ENCODE peak calls at places on chromosomes 4 and X, in four cellular contexts. S is HL-60, M is prostate gland, D is transverse colon. Z is an unnamed sample.

GRCh38 chr4:108695062-108695461 is 44.7 kb downstream of the OSTC start:
- DNase-seq in M (no peak), D (no peak), S (no peak), Z (no peak)

GRCh38 chr4:122293374-122294365 is 85.1 kb upstream of the ADAD1 start:
- DNase-seq in S (no peak), D (no peak), M (no peak), Z (no peak)

GRCh38 chrX:129791961-129792570 is 12.3 kb downstream of the SASH3 start:
- DNase-seq in M (no peak), D (no peak), S (no peak), Z (peak)

GRCh38 chr4:133483600-133484246 is 334.6 kb downstream of the PCDH10 start:
- DNase-seq in D (no peak), M (no peak), S (no peak), Z (no peak)

GRCh38 chr4:72169861-72170260 is 138.1 kb downstream of the NPFFR2 start:
- DNase-seq in D (no peak), M (no peak), S (no peak), Z (no peak)

GRCh38 chr4:78460368-78460767 is 91.2 kb upstream of the ANXA3 start:
- DNase-seq in M (no peak), D (no peak), S (no peak), Z (no peak)

GRCh38 chr4:106978046-106978774 is 57.9 kb downstream of the DKK2 start:
- DNase-seq in S (no peak), M (no peak), D (no peak), Z (no peak)

GRCh38 chrX:65689377-65689776 is 21.9 kb downstream of the MSN start:
- DNase-seq in S (no peak), D (no peak), M (no peak), Z (no peak)

GRCh38 chr4:71262161-71262560 is 76.7 kb upstream of the SLC4A4 start:
- DNase-seq in D (no peak), M (no peak), S (no peak), Z (no peak)

GRCh38 chrX:38312436-38312835 is 14.9 kb downstream of the RPGR start:
- DNase-seq in D (no peak), S (no peak), M (no peak), Z (no peak)

GRCh38 chrX:103565752-103566151 is 19.6 kb upstream of the TCEAL4 start:
- DNase-seq in M (no peak), S (no peak), D (no peak), Z (no peak)

GRCh38 chrX:14095702-14096101 is 66.0 kb upstream of the GEMIN8 start:
- DNase-seq in S (peak), D (peak), M (no peak), Z (no peak)

GRCh38 chrX:71118032-71118984 is at the start of gene MED12:
- DNase-seq in M (peak), S (peak), D (peak), Z (peak)

GRCh38 chr4:182862921-182863320 is 54.3 kb downstream of the DCTD start:
- DNase-seq in D (peak), M (peak), S (no peak), Z (peak)

GRCh38 chrX:50799531-50799961 is 14.4 kb downstream of the SHROOM4 start:
- DNase-seq in D (peak), S (no peak), M (no peak), Z (no peak)

GRCh38 chr4:110623710-110624015 is 786 bp upstream of the PITX2 start:
- DNase-seq in S (no peak), M (no peak), D (no peak), Z (no peak)

GRCh38 chr4:110622841-110623709 is at the start of gene PITX2:
- DNase-seq in S (peak), M (peak), D (peak), Z (peak)

GRCh38 chr4:110620352-110621327 is 2.2 kb downstream of the PITX2 start:
- DNase-seq in M (peak), D (peak), S (no peak), Z (peak)

GRCh38 chr4:110621328-110621812 is 1.5 kb downstream of the PITX2 start:
- DNase-seq in S (no peak), D (no peak), M (no peak), Z (no peak)

DNA sequence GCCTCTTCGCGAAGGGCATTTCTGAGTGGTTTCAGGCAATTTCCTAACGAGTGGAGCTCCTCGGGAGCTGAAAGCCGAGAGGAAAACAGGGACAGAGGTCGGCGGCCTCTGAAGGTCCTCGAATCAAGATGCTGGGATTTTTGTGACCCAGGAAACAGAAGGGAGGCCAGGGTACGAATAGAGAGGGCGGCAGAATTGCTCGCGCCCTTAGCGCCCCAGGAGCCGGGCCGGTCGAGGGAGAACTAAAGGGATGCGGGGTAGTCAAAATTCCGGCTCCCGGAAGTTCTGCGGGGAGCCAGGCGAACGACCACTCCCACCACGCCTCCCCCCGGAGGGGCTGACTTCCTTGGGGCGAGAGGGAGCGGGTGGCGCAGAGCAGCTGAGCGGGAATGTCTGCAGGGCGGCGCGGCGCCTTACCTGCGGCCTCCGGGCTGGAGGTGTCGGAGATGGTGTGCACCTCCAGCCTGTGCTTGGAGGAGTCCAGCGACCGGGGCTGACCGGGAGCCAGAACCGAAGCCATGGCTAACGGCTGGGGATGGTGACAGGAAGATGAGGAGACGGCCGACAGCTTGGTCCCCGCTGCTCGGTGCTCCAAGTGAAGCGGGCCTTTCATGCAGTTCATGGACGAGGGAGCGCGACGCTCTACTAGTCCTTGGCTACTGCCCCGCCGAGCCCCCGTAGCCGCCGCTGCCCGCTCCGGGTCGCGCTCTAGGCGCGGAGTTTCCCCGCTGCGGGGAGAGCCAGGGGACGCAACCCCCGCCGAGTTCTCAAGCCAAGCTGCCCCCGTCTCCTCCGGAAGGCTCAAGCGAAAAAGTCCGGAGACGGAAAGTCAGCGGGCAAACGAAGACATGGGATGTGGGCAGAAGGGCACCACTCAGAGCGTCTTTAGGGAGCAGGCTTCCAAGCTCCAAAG is 782 bp downstream of the PITX2 start:
- DNase-seq in M (no peak), S (no peak), D (no peak), Z (no peak)
- H3K27ac ChIP-seq in M (no peak), S (no peak), D (no peak), Z (no peak)

GRCh38 chr4:102868782-102869568 is at the start of gene CISD2:
- DNase-seq in M (peak), S (peak), D (peak), Z (peak)
- TF ChIP-seq CTCF in M (peak), S (no peak), D (no peak), Z (peak)

GRCh38 chrX:101656817-101657216 is 2.8 kb downstream of the ARMCX2 start:
- DNase-seq in D (no peak), S (no peak), M (no peak), Z (peak)

GRCh38 chrX:101659601-101660063 is at the start of gene ARMCX2:
- DNase-seq in M (peak), D (peak), S (no peak), Z (peak)

GRCh38 chrX:101655540-101655939 is 4.1 kb downstream of the ARMCX2 start:
- DNase-seq in M (no peak), D (no peak), S (no peak), Z (no peak)

GRCh38 chrX:101657495-101657894 is 2.2 kb downstream of the ARMCX2 start:
- DNase-seq in M (no peak), D (no peak), S (no peak), Z (no peak)

DNA sequence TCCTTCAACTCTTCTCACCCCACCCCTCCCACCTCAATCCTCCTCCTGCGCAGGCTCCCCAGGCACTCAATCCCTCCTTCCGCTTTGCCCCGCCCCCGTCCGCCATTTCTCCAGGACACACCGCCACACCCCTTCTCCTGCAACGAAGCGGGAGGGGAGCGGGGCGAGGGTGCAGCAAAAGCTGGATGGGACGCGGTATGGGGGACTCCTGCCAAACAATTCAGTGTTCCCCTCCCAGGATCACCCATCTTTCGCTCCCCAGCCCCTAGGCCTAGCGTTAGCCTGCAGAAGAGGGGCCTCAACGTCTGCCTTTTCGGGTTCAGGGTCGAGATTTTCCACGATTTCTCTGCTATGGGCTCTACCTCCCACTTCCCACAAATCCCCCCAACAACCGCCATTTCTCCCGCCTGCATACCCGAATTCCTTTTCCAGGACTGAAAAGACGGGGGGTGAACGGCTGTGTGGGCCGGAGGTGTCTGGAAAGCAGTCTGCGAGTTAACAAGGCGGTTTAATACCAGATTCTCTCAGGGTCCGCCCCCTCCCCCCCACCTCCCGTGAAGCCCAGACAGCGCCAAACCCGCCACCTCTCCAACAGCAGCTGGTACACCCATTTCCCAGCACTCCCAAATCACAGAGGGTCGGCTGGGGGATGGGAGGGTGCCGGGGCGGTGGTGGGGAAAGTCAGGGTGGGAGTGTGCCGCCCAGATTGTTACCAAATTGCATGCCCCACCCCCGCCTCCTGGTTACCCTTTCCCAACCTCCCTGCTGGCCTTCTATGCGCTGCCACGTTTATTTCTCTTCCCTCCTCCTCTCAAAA is 781 bp downstream of the ARMCX2 start:
- DNase-seq in M (peak), D (peak), S (no peak), Z (peak)
- TF ChIP-seq POLR2AphosphoS5 in M (peak), D (no peak), S (no peak), Z (peak)

DNA sequence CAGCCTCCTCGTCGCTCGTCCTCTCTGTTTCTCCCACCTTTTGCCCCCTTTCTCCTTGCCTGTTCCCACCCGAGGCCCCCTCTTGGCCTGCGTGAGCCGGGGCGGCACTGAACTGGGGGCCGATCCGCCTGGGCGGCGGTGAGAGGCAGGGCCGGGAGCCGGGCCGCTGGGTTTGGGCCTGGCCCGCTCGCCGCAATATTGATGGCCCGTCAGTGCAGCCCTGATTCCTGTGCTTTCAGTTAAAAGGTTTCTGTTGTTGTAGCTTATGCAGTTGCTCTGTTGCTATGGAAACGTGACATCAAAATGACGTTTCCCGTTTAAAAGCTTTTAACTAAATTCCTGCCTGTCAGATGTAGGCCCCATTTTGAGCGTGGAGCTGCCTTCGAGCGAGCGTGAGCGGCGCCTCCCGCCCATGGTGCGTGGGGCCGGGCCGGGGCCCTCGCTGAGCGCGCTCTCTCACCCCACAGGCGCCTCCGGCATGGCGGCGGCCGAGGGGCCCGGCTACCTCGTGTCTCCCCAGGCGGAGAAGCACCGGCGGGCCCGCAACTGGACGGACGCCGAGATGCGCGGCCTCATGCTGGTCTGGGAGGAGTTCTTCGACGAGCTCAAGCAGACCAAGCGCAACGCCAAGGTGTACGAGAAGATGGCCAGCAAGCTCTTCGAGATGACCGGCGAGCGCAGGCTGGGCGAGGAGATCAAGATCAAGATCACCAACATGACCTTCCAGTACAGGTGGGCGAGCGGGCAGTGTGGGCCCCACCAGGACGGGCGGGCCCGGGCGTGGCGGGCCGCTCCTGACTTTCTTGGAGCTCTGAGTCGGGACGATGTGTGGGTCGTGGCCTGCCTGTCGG is at the start of gene MSANTD1:
- DNase-seq in M (no peak), S (no peak), D (no peak), Z (no peak)
- H3K27ac ChIP-seq in M (no peak), S (no peak), D (no peak), Z (no peak)

GRCh38 chrX:12595746-12596145 is 195.5 kb upstream of the PRPS2 start:
- DNase-seq in D (no peak), S (no peak), M (no peak), Z (no peak)
- TF ChIP-seq CTCF in D (no peak), S (no peak), M (no peak), Z (no peak)

GRCh38 chr4:168805341-168805740 is 204.7 kb downstream of the CBR4 start:
- DNase-seq in M (no peak), D (no peak), S (no peak), Z (no peak)
- TF ChIP-seq POLR2AphosphoS5 in M (no peak), D (no peak), S (no peak), Z (no peak)

DNA sequence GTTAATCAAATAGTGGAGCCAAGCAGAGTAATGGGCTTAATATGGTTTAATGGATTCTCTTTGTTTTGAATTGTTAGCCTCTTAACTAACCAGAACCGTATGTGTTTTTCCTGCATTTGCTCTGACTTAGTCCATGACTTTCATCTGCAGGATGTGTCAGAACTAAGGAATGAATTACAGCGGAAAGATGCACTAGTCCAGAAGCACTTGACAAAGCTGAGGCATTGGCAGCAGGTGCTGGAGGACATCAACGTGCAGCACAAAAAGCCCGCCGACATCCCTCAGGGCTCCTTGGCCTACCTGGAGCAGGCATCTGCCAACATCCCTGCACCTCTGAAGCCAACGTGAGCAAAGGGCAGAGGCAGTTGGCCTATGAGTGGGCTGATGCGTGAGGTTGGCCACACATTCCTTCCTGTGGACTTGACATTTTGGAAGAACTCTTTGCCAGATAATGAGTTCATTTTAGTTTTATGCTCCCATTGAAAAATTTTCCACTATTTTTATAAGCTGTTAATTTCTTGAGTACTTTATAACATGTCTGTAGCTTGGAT is 9.1 kb downstream of the MED28 start:
- DNase-seq in M (no peak), S (no peak), D (no peak), Z (no peak)
- H3K27ac ChIP-seq in M (no peak), S (no peak), D (no peak), Z (no peak)